ENCODE peak calls at places on chromosomes 11 and 22, in seven cellular contexts. E is AG10803, A is brain microvascular endothelial cell, X is astrocyte of the spinal cord, C is left lung, R is HFF-Myc, B is neural progenitor cell. S is an unnamed sample.

GRCh38 chr22:30806391-30806861 is 111.8 kb downstream of the OSBP2 start:
- DNase-seq in A (peak; percentile 43), R (peak; percentile 40), E (peak; percentile 42), C (no peak), B (peak; percentile 60), X (peak; percentile 71), S (peak; percentile 43)

GRCh38 chr22:21887841-21888240 is 20.4 kb upstream of the MAPK1 start:
- DNase-seq in B (no peak), E (no peak), A (no peak), R (no peak), C (no peak), X (no peak), S (no peak)

GRCh38 chr22:40238425-40239344 is 61.0 kb downstream of the TNRC6B start:
- DNase-seq in A (peak; percentile 85), X (peak; percentile 67), C (no peak), R (peak; percentile 35), B (no peak), E (peak; percentile 72), S (peak; percentile 62)

GRCh38 chr11:11998091-11998781 is 10.2 kb downstream of the DKK3 start:
- DNase-seq in A (peak; percentile 83), E (peak; percentile 88), R (peak; percentile 66), B (no peak), C (no peak), X (peak; percentile 92), S (peak; percentile 86)

GRCh38 chr22:45548991-45549736 is 46.5 kb downstream of the FBLN1 start:
- DNase-seq in A (peak; percentile 67), E (peak; percentile 93), C (no peak), X (peak; percentile 94), B (peak; percentile 14), R (peak; percentile 78), S (peak; percentile 99)

GRCh38 chr11:99275521-99275920 is 254.8 kb downstream of the CNTN5 start:
- DNase-seq in R (no peak), E (no peak), B (no peak), C (no peak), A (no peak), X (no peak), S (no peak)

GRCh38 chr11:8719260-8720190 is 36.9 kb downstream of the RPL27A start:
- DNase-seq in X (peak; percentile 86), B (no peak), C (no peak), R (peak; percentile 97), A (peak; percentile 82), E (peak; percentile 98), S (peak; percentile 93)

GRCh38 chr11:13030857-13031256 is 21.7 kb downstream of the RASSF10 start:
- DNase-seq in X (no peak), R (no peak), A (no peak), C (peak; percentile 72), E (no peak), B (no peak), S (no peak)

GRCh38 chr11:46050065-46050464 is 71.2 kb downstream of the PHF21A start:
- DNase-seq in A (peak; percentile 71), C (no peak), E (peak; percentile 91), R (peak; percentile 11), X (peak; percentile 86), B (peak; percentile 75), S (peak; percentile 82)

GRCh38 chr11:7523416-7524210 is 9.8 kb downstream of the PPFIBP2 start:
- DNase-seq in A (no peak), C (no peak), X (no peak), B (no peak), R (no peak), E (no peak), S (no peak)

GRCh38 chr11:88709567-88709966 is 356.2 kb downstream of the GRM5 start:
- DNase-seq in C (no peak), X (no peak), A (no peak), R (no peak), E (no peak), B (no peak), S (no peak)

GRCh38 chr11:16365456-16366355 is 9.4 kb upstream of the SOX6 start:
- DNase-seq in A (no peak), C (no peak), R (no peak), E (no peak), B (no peak), X (no peak), S (no peak)

GRCh38 chr11:304061-304506 is 3.5 kb upstream of the IFITM2 start:
- DNase-seq in C (peak; percentile 81), X (no peak), A (no peak), E (no peak), R (no peak), B (no peak), S (no peak)

GRCh38 chr22:36505998-36506635 is 723 bp downstream of the FOXRED2 start:
- DNase-seq in C (peak; percentile 76), R (no peak), X (no peak), B (no peak), E (no peak), A (no peak), S (no peak)

GRCh38 chr11:2816941-2817421 is 68.6 kb downstream of the CDKN1C start:
- DNase-seq in E (peak; percentile 88), R (no peak), C (peak; percentile 64), B (no peak), X (peak; percentile 64), A (peak; percentile 66), S (peak; percentile 91)

GRCh38 chr11:65945941-65946558 is 770 bp downstream of the TSGA10IP start:
- DNase-seq in A (no peak), C (peak; percentile 1), R (no peak), E (no peak), B (no peak), X (no peak), S (no peak)

GRCh38 chr22:50713571-50714056 is 24.4 kb upstream of the ACR start:
- DNase-seq in C (no peak), X (no peak), A (no peak), E (no peak), B (no peak), R (no peak), S (no peak)

GRCh38 chr11:2750601-2751522 is 51.1 kb upstream of the KCNQ1OT1 start:
- DNase-seq in A (no peak), R (no peak), E (no peak), C (peak; percentile 47), B (peak; percentile 50), X (no peak), S (no peak)

GRCh38 chr11:115706735-115707134 is 202.5 kb upstream of the CADM1 start:
- DNase-seq in E (no peak), C (no peak), B (no peak), X (peak; percentile 15), R (no peak), A (no peak), S (no peak)

GRCh38 chr11:11306855-11307254 is 46.2 kb downstream of the CSNK2A3 start:
- DNase-seq in E (no peak), B (no peak), C (no peak), A (peak; percentile 80), X (no peak), R (no peak), S (no peak)

GRCh38 chr11:119342023-119342300 is 1.3 kb upstream of the C1QTNF5 start:
- DNase-seq in B (no peak), E (no peak), X (no peak), C (no peak), A (no peak), R (no peak), S (no peak)

GRCh38 chr11:119338946-119339580 is 1.6 kb downstream of the C1QTNF5 start:
- DNase-seq in B (no peak), C (no peak), R (no peak), X (no peak), A (no peak), E (no peak), S (no peak)

GRCh38 chr11:119341222-119342022 is 739 bp upstream of the C1QTNF5 start:
- DNase-seq in X (no peak), C (no peak), R (no peak), A (no peak), E (no peak), B (no peak), S (no peak)

GRCh38 chr11:119339581-119340334 is 925 bp downstream of the C1QTNF5 start:
- DNase-seq in X (peak; percentile 51), B (peak; percentile 94), A (no peak), R (no peak), E (peak; percentile 62), C (peak; percentile 93), S (peak; percentile 57)

GRCh38 chr11:119340335-119341221 is at the start of gene C1QTNF5:
- DNase-seq in R (no peak), C (no peak), B (peak; percentile 66), A (no peak), E (peak; percentile 84), X (peak; percentile 63), S (peak; percentile 85)
- H3K4me3 ChIP-seq in R (peak within 1 kb of the TSS; percentile 39), C (peak within 1 kb of the TSS; percentile 51), B (peak within 1 kb of the TSS; percentile 77), A (peak within 1 kb of the TSS; percentile 42), E (peak within 1 kb of the TSS; percentile 71), X (peak within 1 kb of the TSS; percentile 49), S (peak within 1 kb of the TSS; percentile 71)

DNA sequence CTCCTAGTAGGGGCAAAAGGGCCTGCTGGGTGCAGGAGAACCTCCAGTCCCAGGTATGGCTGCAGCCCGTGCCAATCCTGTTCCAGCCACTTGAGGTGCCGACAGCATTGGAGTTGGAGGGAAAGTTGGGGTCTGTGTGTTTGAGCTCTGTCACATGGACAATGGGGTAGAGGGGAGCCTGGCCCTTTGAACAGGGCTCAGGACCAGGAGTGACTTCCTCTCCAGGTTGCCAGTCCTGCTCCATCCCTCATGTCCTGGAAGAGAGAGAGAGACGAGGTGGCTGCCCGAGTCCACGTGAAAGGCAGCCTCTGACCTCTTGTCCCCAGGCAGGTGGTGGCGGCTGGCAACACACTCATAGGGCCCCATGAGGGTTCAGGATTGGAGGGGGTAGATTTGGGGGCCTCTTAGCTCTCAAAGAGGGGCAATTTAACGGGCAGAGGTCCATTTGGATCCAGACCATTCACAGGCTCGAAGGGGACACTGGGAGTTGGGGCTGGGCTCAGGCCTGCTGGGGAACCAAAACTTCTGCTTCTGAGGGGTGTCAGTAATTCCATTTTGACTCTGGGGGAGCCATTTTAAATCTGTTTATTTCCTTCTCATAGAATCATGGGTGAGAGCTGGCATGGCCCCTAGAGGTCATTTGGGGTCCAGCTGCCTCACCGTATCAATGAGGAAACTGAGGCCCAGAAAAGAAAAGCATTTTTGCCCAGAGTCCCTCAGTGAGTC is 4.1 kb downstream of the ADORA2A start:
- DNase-seq in B (no peak), C (no peak), R (no peak), E (no peak), X (no peak), A (no peak), S (no peak)
- TF ChIP-seq CTCF in B (no peak), C (no peak), R (no peak), E (no peak), X (no peak), A (no peak), S (no peak)

GRCh38 chr11:119743041-119743440 is 14.0 kb upstream of the NECTIN1 start:
- DNase-seq in B (no peak), C (no peak), E (no peak), A (no peak), X (no peak), R (no peak), S (no peak)
- H3K4me3 ChIP-seq in B (peak overlapping the region; percentile 48), C (no peak overlapping the region), E (no peak overlapping the region), A (no peak overlapping the region), X (no peak overlapping the region), R (no peak overlapping the region), S (no peak overlapping the region)

DNA sequence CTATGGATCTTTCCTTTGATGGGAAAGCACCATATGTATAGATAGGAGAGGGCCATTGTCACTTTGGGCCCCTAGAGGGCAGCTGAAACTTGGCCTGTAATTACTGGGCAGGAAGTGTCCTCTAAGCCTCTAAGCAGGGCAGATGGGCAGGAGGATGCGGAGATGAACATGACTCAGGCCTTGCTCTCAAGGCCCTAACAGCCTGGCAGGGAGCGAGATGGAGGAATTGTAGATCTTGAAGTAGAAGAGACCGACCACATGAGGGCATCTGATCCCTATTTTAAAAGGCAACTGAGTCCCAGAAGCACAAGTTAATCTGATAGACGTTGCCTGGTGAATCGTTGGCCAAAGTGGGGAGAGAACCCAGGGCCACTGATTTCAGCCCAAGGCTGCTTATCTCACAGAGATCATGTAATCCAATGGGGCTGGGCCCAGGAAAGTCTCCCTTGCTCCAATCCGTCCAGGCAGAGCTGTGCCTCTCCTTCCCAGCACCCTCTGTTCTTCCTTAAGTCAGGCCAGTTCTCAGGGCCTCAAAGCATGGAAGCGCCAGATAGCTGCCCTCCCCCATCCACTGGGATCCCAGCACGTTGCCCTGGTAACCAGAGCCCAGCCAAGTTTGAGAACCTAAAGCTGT is 2.5 kb upstream of the SEPTIN3 start:
- DNase-seq in E (peak; percentile 93), A (peak; percentile 83), R (peak; percentile 65), X (peak; percentile 85), B (peak; percentile 58), C (no peak), S (peak; percentile 86)
- TF ChIP-seq CTCF in E (peak; percentile 58), A (peak; percentile 65), R (peak; percentile 41), X (peak; percentile 38), B (peak; percentile 41), C (no peak), S (peak; percentile 31)